ENCODE peak calls at places on chromosome 19, in eight cellular contexts. C is tibial artery; H is mesothelial cell of epicardium; U is GM12865; S is stimulated activated CD4-positive, alpha-beta T cell treated with anti-CD3 and anti-CD28 coated beads, Interleukin-15, amount 100 ng/mL, for 24 hours; O is NCI-H1105; A is HEK293T; M is lower leg skin. W is an unnamed sample.

GRCh38 chr19:56119585-56119978 is 1.5 kb downstream of the ZNF787 start:
- DNase-seq in C (no peak), H (no peak), U (no peak), S (no peak), O (no peak), A (no peak), M (peak; percentile 89), W (no peak)

GRCh38 chr19:31223805-31224534 is 125.3 kb downstream of the TSHZ3 start:
- DNase-seq in C (no peak), H (no peak), U (no peak), S (no peak), O (no peak), A (no peak), M (no peak), W (peak; percentile 78)

GRCh38 chr19:18768997-18769891 is 21.9 kb downstream of the COMP start:
- DNase-seq in C (no peak), H (no peak), U (no peak), S (no peak), O (no peak), A (no peak), M (no peak), W (no peak)

GRCh38 chr19:44662686-44663085 is 8.6 kb upstream of the CEACAM19 start:
- DNase-seq in C (no peak), H (no peak), U (no peak), S (no peak), O (no peak), A (no peak), M (no peak), W (no peak)

GRCh38 chr19:45645631-45646344 is 6.6 kb upstream of the EML2 start:
- DNase-seq in C (peak; percentile 77), H (peak; percentile 80), U (peak; percentile 93), S (peak; percentile 89), O (peak; percentile 72), A (peak; percentile 87), M (peak; percentile 93), W (peak; percentile 68)

GRCh38 chr19:42122691-42123607 is 9.3 kb downstream of the POU2F2 start:
- DNase-seq in C (no peak), H (no peak), U (peak; percentile 81), S (peak; percentile 89), O (no peak), A (no peak), M (no peak), W (no peak)

GRCh38 chr19:29811125-29812079 is at the start of gene CCNE1:
- DNase-seq in C (peak; percentile 93), H (peak; percentile 96), U (peak; percentile 94), S (peak; percentile 98), O (peak; percentile 82), A (peak; percentile 99), M (peak; percentile 97), W (peak; percentile 61)

GRCh38 chr19:41588497-41589209 is 12.7 kb downstream of the CEACAM21 start:
- DNase-seq in C (no peak), H (no peak), U (peak; percentile 35), S (peak; percentile 28), O (no peak), A (peak; percentile 34), M (no peak), W (peak; percentile 9)

GRCh38 chr19:46497773-46498172 is 2.1 kb upstream of the PNMA8B start:
- DNase-seq in C (no peak), H (no peak), U (no peak), S (no peak), O (no peak), A (no peak), M (no peak), W (no peak)

GRCh38 chr19:3656073-3656746 is 29.6 kb upstream of the CACTIN start:
- DNase-seq in C (no peak), H (no peak), U (no peak), S (no peak), O (no peak), A (no peak), M (no peak), W (no peak)

GRCh38 chr19:41325947-41326706 is 16.2 kb downstream of the CCDC97 start:
- DNase-seq in C (peak; percentile 80), H (no peak), U (peak; percentile 84), S (no peak), O (no peak), A (no peak), M (no peak), W (no peak)

GRCh38 chr19:30530751-30531150 is 158.6 kb downstream of the ZNF536 start:
- DNase-seq in C (no peak), H (no peak), U (no peak), S (no peak), O (no peak), A (no peak), M (peak; percentile 63), W (no peak)

GRCh38 chr19:38425810-38426466 is at the start of gene RASGRP4:
- DNase-seq in C (no peak), H (no peak), U (peak; percentile 29), S (peak; percentile 71), O (no peak), A (no peak), M (no peak), W (no peak)